ENCODE peak calls at places on chromosomes 12 and 14, in four cellular contexts. One of them, this sample, is unnamed.

GRCh38 chr14:59020382-59020781 is 168.1 kb upstream of the DAAM1 start:
- DNase-seq in spleen: no peak
- DNase-seq in GM06990: no peak
- DNase-seq in HFFc6: peak; percentile 41
- DNase-seq in this sample: peak; percentile 20

GRCh38 chr12:46884362-46884761 is 58.6 kb upstream of the SLC38A4 start:
- DNase-seq in GM06990: no peak
- DNase-seq in spleen: no peak
- DNase-seq in HFFc6: no peak
- DNase-seq in this sample: no peak

GRCh38 chr12:100698518-100698917 is 96.1 kb upstream of the ANO4 start:
- DNase-seq in GM06990: no peak
- DNase-seq in HFFc6: no peak
- DNase-seq in spleen: no peak
- DNase-seq in this sample: no peak

GRCh38 chr12:123998960-123999359 is 25.9 kb downstream of the ZNF664 start:
- DNase-seq in GM06990: no peak
- DNase-seq in HFFc6: peak; percentile 22
- DNase-seq in spleen: no peak
- DNase-seq in this sample: no peak

GRCh38 chr12:10140001-10140400 is 10.0 kb upstream of the CLEC7A start:
- DNase-seq in GM06990: peak; percentile 29
- DNase-seq in spleen: no peak
- DNase-seq in HFFc6: peak; percentile 68
- DNase-seq in this sample: peak; percentile 25

GRCh38 chr12:30967026-30967425 is 40.5 kb downstream of the TSPAN11 start:
- DNase-seq in GM06990: no peak
- DNase-seq in spleen: peak; percentile 65
- DNase-seq in HFFc6: no peak
- DNase-seq in this sample: no peak

GRCh38 chr12:108181095-108181454 is 52.0 kb downstream of the WSCD2 start:
- DNase-seq in GM06990: no peak
- DNase-seq in spleen: no peak
- DNase-seq in HFFc6: no peak
- DNase-seq in this sample: no peak

GRCh38 chr14:55221186-55221585 is 29.8 kb upstream of the DLGAP5 start:
- DNase-seq in HFFc6: peak; percentile 63
- DNase-seq in spleen: no peak
- DNase-seq in GM06990: no peak
- DNase-seq in this sample: no peak

GRCh38 chr12:47651368-47652254 is 54.2 kb downstream of the RPAP3 start:
- DNase-seq in GM06990: peak; percentile 24
- DNase-seq in HFFc6: peak; percentile 49
- DNase-seq in spleen: peak; percentile 82
- DNase-seq in this sample: peak; percentile 53

GRCh38 chr12:28294300-28294699 is 104.0 kb downstream of the CCDC91 start:
- DNase-seq in GM06990: no peak
- DNase-seq in HFFc6: no peak
- DNase-seq in spleen: no peak
- DNase-seq in this sample: no peak

GRCh38 chr12:26372856-26373255 is 177.5 kb downstream of the SSPN start:
- DNase-seq in HFFc6: no peak
- DNase-seq in GM06990: no peak
- DNase-seq in spleen: no peak
- DNase-seq in this sample: no peak

GRCh38 chr14:65414961-65415589 is 2.5 kb downstream of the FUT8 start:
- DNase-seq in GM06990: no peak
- DNase-seq in spleen: no peak
- DNase-seq in HFFc6: peak; percentile 44
- DNase-seq in this sample: no peak

GRCh38 chr12:5201554-5202243 is 158.0 kb downstream of the KCNA5 start:
- DNase-seq in HFFc6: no peak
- DNase-seq in spleen: no peak
- DNase-seq in GM06990: no peak
- DNase-seq in this sample: peak; percentile 53

GRCh38 chr12:1003600-1004271 is 12.7 kb downstream of the ERC1 start:
- DNase-seq in HFFc6: no peak
- DNase-seq in spleen: no peak
- DNase-seq in GM06990: no peak
- DNase-seq in this sample: no peak

GRCh38 chr12:117513353-117513752 is 151.9 kb upstream of the NOS1 start:
- DNase-seq in spleen: no peak
- DNase-seq in GM06990: no peak
- DNase-seq in HFFc6: no peak
- DNase-seq in this sample: no peak

GRCh38 chr12:49636979-49637378 is 13.6 kb downstream of the PRPF40B start:
- DNase-seq in spleen: no peak
- DNase-seq in GM06990: no peak
- DNase-seq in HFFc6: peak; percentile 60
- DNase-seq in this sample: peak; percentile 59

GRCh38 chr14:54353694-54354093 is 43.1 kb upstream of the CDKN3 start:
- DNase-seq in spleen: no peak
- DNase-seq in HFFc6: no peak
- DNase-seq in GM06990: no peak
- DNase-seq in this sample: no peak

GRCh38 chr12:111453071-111453989 is 47.6 kb downstream of the SH2B3 start:
- DNase-seq in GM06990: no peak
- DNase-seq in spleen: no peak
- DNase-seq in HFFc6: no peak
- DNase-seq in this sample: no peak

GRCh38 chr14:73752297-73752992 is 38.3 kb upstream of the PNMA1 start:
- DNase-seq in GM06990: no peak
- DNase-seq in HFFc6: peak; percentile 81
- DNase-seq in spleen: peak; percentile 76
- DNase-seq in this sample: no peak

GRCh38 chr12:29640589-29641345 is 143.0 kb downstream of the TMTC1 start:
- DNase-seq in spleen: no peak
- DNase-seq in HFFc6: no peak
- DNase-seq in GM06990: no peak
- DNase-seq in this sample: no peak

GRCh38 chr12:115354007-115354452 is 670.1 kb upstream of the TBX3 start:
- DNase-seq in spleen: no peak
- DNase-seq in HFFc6: peak; percentile 97
- DNase-seq in GM06990: no peak
- DNase-seq in this sample: no peak

GRCh38 chr12:132282031-132282949 is 47.1 kb downstream of the GALNT9 start:
- DNase-seq in GM06990: no peak
- DNase-seq in HFFc6: no peak
- DNase-seq in spleen: no peak
- DNase-seq in this sample: no peak

GRCh38 chr12:132282950-132283771 is 46.2 kb downstream of the GALNT9 start:
- DNase-seq in spleen: no peak
- DNase-seq in GM06990: no peak
- DNase-seq in HFFc6: no peak
- DNase-seq in this sample: no peak

GRCh38 chr12:132285311-132285741 is 44.1 kb downstream of the GALNT9 start:
- DNase-seq in HFFc6: no peak
- DNase-seq in GM06990: no peak
- DNase-seq in spleen: no peak
- DNase-seq in this sample: no peak

GRCh38 chr12:132284618-132285310 is 44.6 kb downstream of the GALNT9 start:
- DNase-seq in spleen: no peak
- DNase-seq in GM06990: no peak
- DNase-seq in HFFc6: no peak
- DNase-seq in this sample: no peak

DNA sequence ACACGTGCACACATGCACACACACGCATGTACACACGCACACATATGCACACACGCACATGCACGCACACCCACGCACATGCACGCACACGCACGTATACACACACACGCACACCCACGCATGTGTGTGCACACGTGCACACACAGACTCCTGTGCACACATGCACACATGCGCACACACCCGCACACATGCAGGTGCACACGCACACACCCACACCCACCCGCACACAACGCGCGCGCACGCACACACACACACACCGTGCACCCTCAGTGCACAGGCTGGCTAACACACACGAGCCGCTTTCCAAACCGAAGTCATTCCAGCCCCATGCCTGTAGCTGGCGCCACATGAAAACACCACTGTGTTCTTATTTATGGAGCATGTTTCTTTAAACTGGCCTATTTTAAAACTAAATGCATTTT is 45.3 kb downstream of the GALNT9 start:
- DNase-seq in HFFc6: peak; percentile 21
- DNase-seq in spleen: no peak
- DNase-seq in GM06990: no peak
- DNase-seq in this sample: no peak
- TF ChIP-seq CTCF in HFFc6: peak; percentile 63
- TF ChIP-seq CTCF in spleen: no peak
- TF ChIP-seq CTCF in GM06990: no peak
- TF ChIP-seq CTCF in this sample: no peak

GRCh38 chr12:21751517-21751916 is 23.0 kb downstream of the KCNJ8 start:
- DNase-seq in GM06990: no peak
- DNase-seq in spleen: no peak
- DNase-seq in HFFc6: no peak
- DNase-seq in this sample: no peak

GRCh38 chr12:21757665-21758064 is 16.8 kb downstream of the KCNJ8 start:
- DNase-seq in GM06990: no peak
- DNase-seq in HFFc6: no peak
- DNase-seq in spleen: no peak
- DNase-seq in this sample: no peak

GRCh38 chr12:21759737-21760136 is 14.8 kb downstream of the KCNJ8 start:
- DNase-seq in GM06990: no peak
- DNase-seq in spleen: no peak
- DNase-seq in HFFc6: no peak
- DNase-seq in this sample: no peak

DNA sequence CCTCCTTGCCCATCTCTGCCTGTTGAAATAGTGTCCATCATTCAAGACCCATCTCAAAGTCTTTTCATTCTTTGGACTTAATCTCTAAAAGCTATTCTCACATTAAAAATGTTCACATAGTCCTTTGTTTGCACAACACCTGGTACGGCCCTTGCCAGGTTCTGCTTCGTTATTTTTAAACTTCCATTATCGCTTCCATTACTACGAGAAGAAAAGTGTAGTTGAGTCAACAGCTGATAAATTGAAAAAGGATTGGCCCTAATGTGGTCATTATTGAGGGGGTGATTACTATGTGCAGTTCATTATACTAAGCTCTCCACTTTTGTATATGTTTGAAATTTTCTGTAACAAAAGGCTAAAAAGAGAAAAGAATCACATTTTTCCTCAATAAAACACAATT is 17.8 kb downstream of the KCNJ8 start:
- DNase-seq in HFFc6: no peak
- DNase-seq in spleen: no peak
- DNase-seq in GM06990: no peak
- DNase-seq in this sample: no peak
- TF ChIP-seq CTCF in HFFc6: no peak
- TF ChIP-seq CTCF in spleen: no peak
- TF ChIP-seq CTCF in GM06990: no peak
- TF ChIP-seq CTCF in this sample: no peak

DNA sequence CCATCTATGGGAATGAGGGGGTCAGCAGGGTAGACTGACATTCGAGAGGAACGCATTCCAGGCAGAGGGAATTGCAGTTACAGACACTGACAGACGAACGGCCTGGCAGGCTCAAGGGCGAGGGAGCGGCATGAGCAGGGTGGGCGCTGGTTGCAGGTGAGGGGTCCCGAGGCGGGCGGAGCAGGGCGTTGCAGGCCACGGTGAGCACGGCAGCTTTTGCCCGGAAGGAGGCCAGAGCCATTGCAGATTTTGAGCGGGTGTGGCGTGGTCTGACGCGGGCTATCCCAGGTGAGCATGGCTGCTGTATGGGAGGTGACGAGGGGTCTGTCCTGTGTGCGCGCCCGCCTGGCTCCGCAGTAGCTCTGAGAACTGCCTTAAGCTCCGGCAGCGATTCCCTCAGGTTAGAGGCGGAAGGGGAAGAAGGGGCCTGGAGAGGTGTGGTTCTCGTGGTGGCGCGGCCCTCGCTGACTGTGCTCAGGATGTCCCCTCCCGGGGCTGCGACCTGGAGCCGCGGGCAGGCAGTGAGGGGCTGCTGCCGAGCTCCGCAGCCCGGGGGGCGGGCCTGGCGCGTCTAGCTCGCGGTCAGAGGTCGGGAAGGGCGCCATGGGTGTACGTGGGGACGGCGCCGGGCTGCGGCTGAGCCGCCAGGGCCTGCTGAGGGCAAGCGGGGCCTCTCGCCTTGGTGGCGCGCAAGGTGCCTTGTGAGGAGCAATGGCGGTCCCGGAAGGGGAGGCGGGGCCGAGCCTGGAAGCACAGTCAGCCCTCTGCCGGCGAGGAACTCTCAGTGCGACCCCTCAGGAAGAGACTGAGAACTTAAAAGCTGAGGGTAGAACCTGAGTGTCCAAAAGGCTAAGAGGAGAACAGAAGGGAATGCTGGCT is 177.1 kb downstream of the CACNA1C start:
- DNase-seq in GM06990: no peak
- DNase-seq in spleen: no peak
- DNase-seq in HFFc6: no peak
- DNase-seq in this sample: no peak
- TF ChIP-seq CTCF in GM06990: no peak
- TF ChIP-seq CTCF in spleen: no peak
- TF ChIP-seq CTCF in HFFc6: no peak
- TF ChIP-seq CTCF in this sample: no peak

GRCh38 chr14:106872619-106873446 is 1346.5 kb downstream of the TMEM121 start:
- DNase-seq in GM06990: peak; percentile 75
- DNase-seq in HFFc6: no peak
- DNase-seq in spleen: peak; percentile 94
- DNase-seq in this sample: no peak
- TF ChIP-seq CTCF in GM06990: peak; percentile 76
- TF ChIP-seq CTCF in HFFc6: peak; percentile 64
- TF ChIP-seq CTCF in spleen: peak; percentile 62
- TF ChIP-seq CTCF in this sample: peak; percentile 15

DNA sequence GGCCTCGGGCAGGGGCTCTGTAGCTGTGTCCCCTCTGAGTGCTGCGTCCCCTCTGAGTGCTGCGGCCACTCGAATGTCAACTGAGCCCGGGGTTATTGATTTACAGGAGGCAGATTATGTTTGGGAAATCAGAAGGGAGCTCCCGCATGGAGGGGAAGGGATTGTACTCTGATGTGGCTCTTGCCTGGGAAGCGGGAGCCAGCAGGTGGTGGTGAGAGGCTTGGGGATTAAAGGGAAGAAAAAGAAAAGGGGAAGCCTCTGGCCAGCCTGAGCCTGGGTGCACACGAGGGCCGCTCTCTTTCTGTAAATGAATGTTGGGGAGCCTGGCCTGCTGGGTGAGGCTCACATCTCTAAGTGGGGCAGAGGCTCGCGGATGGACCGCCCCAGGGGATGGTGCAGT is 143.7 kb downstream of the AACS start:
- DNase-seq in spleen: no peak
- DNase-seq in HFFc6: no peak
- DNase-seq in GM06990: no peak
- DNase-seq in this sample: peak; percentile 39
- TF ChIP-seq CTCF in spleen: no peak
- TF ChIP-seq CTCF in HFFc6: no peak
- TF ChIP-seq CTCF in GM06990: no peak
- TF ChIP-seq CTCF in this sample: no peak

GRCh38 chr14:68824207-68824516 is 31.3 kb upstream of the ZFP36L1 start:
- DNase-seq in GM06990: no peak
- DNase-seq in HFFc6: no peak
- DNase-seq in spleen: no peak
- DNase-seq in this sample: no peak
- TF ChIP-seq CTCF in GM06990: no peak
- TF ChIP-seq CTCF in HFFc6: no peak
- TF ChIP-seq CTCF in spleen: no peak
- TF ChIP-seq CTCF in this sample: no peak